ENCODE peak calls at places on chromosomes 11 and 22, in six cellular contexts. X, F, W, G, M and J are unnamed samples.
A peak's percentile ranks its signal among the peaks of the same experiment; 100 is the strongest.

GRCh38 chr22:22588485-22589164 is 29.6 kb upstream of the PRAME start:
- DNase-seq in X (no peak), F (no peak), W (no peak), G (no peak), M (no peak), J (no peak)

GRCh38 chr11:11780843-11781242 is 60.9 kb upstream of the USP47 start:
- DNase-seq in X (no peak), F (no peak), W (peak; percentile 30), G (no peak), M (no peak), J (no peak)

GRCh38 chr11:118209037-118209436 is 15.8 kb downstream of the JAML start:
- DNase-seq in X (no peak), F (no peak), W (no peak), G (no peak), M (no peak), J (no peak)

GRCh38 chr11:10584071-10584501 is 15.6 kb upstream of the LYVE1 start:
- DNase-seq in X (no peak), F (no peak), W (no peak), G (no peak), M (peak; percentile 33), J (no peak)

GRCh38 chr11:134207538-134208239 is 16.1 kb downstream of the NCAPD3 start:
- DNase-seq in X (peak; percentile 69), F (peak; percentile 35), W (no peak), G (no peak), M (peak; percentile 19), J (no peak)

GRCh38 chr22:23800297-23801237 is 13.8 kb downstream of the SMARCB1 start:
- DNase-seq in X (no peak), F (no peak), W (no peak), G (no peak), M (no peak), J (no peak)

GRCh38 chr11:110297082-110297725 is 790 bp upstream of the RDX start:
- DNase-seq in X (no peak), F (no peak), W (no peak), G (no peak), M (peak; percentile 45), J (no peak)

GRCh38 chr11:87392665-87393064 is 354.9 kb downstream of the TMEM135 start:
- DNase-seq in X (no peak), F (no peak), W (no peak), G (no peak), M (no peak), J (no peak)

GRCh38 chr11:8573750-8574149 is 20.3 kb downstream of the STK33 start:
- DNase-seq in X (no peak), F (no peak), W (no peak), G (no peak), M (no peak), J (no peak)

GRCh38 chr11:124467376-124468061 is 22.0 kb upstream of the OR8B8 start:
- DNase-seq in X (no peak), F (no peak), W (no peak), G (no peak), M (no peak), J (no peak)

GRCh38 chr22:45096256-45096907 is 67.3 kb upstream of the NUP50 start:
- DNase-seq in X (peak; percentile 39), F (peak; percentile 36), W (peak; percentile 22), G (peak; percentile 64), M (peak; percentile 48), J (peak; percentile 63)

GRCh38 chr11:18394928-18395734 is 768 bp downstream of the LDHA start:
- DNase-seq in X (peak; percentile 39), F (no peak), W (peak; percentile 45), G (no peak), M (no peak), J (peak; percentile 48)

GRCh38 chr22:37218771-37219411 is 6.6 kb upstream of the SSTR3 start:
- DNase-seq in X (peak; percentile 86), F (no peak), W (no peak), G (no peak), M (no peak), J (no peak)

GRCh38 chr11:5380740-5381342 is 2.8 kb upstream of the OR51M1 start:
- DNase-seq in X (peak; percentile 27), F (peak; percentile 19), W (peak; percentile 3), G (no peak), M (peak; percentile 61), J (peak; percentile 69)

GRCh38 chr11:37704791-37705190 is 1106.8 kb upstream of the RAG2 start:
- DNase-seq in X (no peak), F (no peak), W (no peak), G (no peak), M (no peak), J (no peak)

GRCh38 chr11:61162092-61162935 is 1.1 kb upstream of the VPS37C start:
- DNase-seq in X (peak; percentile 44), F (no peak), W (peak; percentile 38), G (no peak), M (peak; percentile 56), J (peak; percentile 88)

GRCh38 chr22:40009231-40009769 is 14.5 kb downstream of the FAM83F start:
- DNase-seq in X (no peak), F (no peak), W (no peak), G (no peak), M (peak; percentile 72), J (no peak)

GRCh38 chr22:19798825-19799224 is 38.2 kb downstream of the TBX1 start:
- DNase-seq in X (no peak), F (no peak), W (no peak), G (no peak), M (no peak), J (no peak)

GRCh38 chr11:66467756-66468155 is 1.1 kb downstream of the PELI3 start:
- DNase-seq in X (peak; percentile 53), F (peak; percentile 35), W (no peak), G (no peak), M (no peak), J (peak; percentile 27)

GRCh38 chr11:59172345-59173079 is 580 bp downstream of the DTX4 start:
- DNase-seq in X (no peak), F (no peak), W (no peak), G (no peak), M (peak; percentile 7), J (peak; percentile 8)

GRCh38 chr11:102316505-102316904 is 779 bp upstream of the BIRC3 start:
- DNase-seq in X (peak; percentile 43), F (no peak), W (no peak), G (no peak), M (no peak), J (no peak)

GRCh38 chr11:126585388-126586302 is 230.2 kb downstream of the ST3GAL4 start:
- DNase-seq in X (no peak), F (peak; percentile 72), W (peak; percentile 48), G (no peak), M (peak; percentile 85), J (peak; percentile 65)

GRCh38 chr11:2912498-2912897 is 16.7 kb downstream of the PHLDA2 start:
- DNase-seq in X (no peak), F (no peak), W (no peak), G (no peak), M (peak; percentile 87), J (peak; percentile 56)

GRCh38 chr11:126791446-126791845 is 209.1 kb downstream of the KIRREL3 start:
- DNase-seq in X (no peak), F (no peak), W (no peak), G (no peak), M (no peak), J (no peak)